ENCODE peak calls at places on chromosomes 13 and 19, in nine cellular contexts. One of them, this sample, is unnamed.

GRCh38 chr19:48754950-48755645 is at the start of gene FGF21:
- DNase-seq in pancreas: no peak
- DNase-seq in GM20000: no peak
- DNase-seq in thyroid gland: no peak
- DNase-seq in right lobe of liver: peak
- DNase-seq in upper lobe of right lung: no peak
- DNase-seq in cardiac muscle cell: no peak
- DNase-seq in neural crest cell: no peak
- DNase-seq in tibial nerve: no peak
- DNase-seq in this sample: no peak

GRCh38 chr13:103188688-103189326 is 122.6 kb upstream of the SLC10A2 start:
- DNase-seq in pancreas: no peak
- DNase-seq in GM20000: peak
- DNase-seq in thyroid gland: no peak
- DNase-seq in right lobe of liver: no peak
- DNase-seq in upper lobe of right lung: no peak
- DNase-seq in cardiac muscle cell: peak
- DNase-seq in neural crest cell: no peak
- DNase-seq in tibial nerve: no peak
- DNase-seq in this sample: no peak

GRCh38 chr19:4423727-4424126 is 21.3 kb downstream of the CHAF1A start:
- DNase-seq in pancreas: no peak
- DNase-seq in GM20000: no peak
- DNase-seq in thyroid gland: no peak
- DNase-seq in right lobe of liver: no peak
- DNase-seq in upper lobe of right lung: no peak
- DNase-seq in cardiac muscle cell: no peak
- DNase-seq in neural crest cell: no peak
- DNase-seq in tibial nerve: no peak
- DNase-seq in this sample: no peak

GRCh38 chr13:76350399-76350798 is 535.8 kb downstream of the KCTD12 start:
- DNase-seq in pancreas: no peak
- DNase-seq in GM20000: no peak
- DNase-seq in thyroid gland: no peak
- DNase-seq in right lobe of liver: no peak
- DNase-seq in upper lobe of right lung: no peak
- DNase-seq in cardiac muscle cell: no peak
- DNase-seq in neural crest cell: no peak
- DNase-seq in tibial nerve: no peak
- DNase-seq in this sample: no peak

GRCh38 chr13:105598551-105598950 is 936.9 kb downstream of the EFNB2 start:
- DNase-seq in pancreas: no peak
- DNase-seq in GM20000: no peak
- DNase-seq in thyroid gland: no peak
- DNase-seq in right lobe of liver: no peak
- DNase-seq in upper lobe of right lung: no peak
- DNase-seq in cardiac muscle cell: no peak
- DNase-seq in neural crest cell: no peak
- DNase-seq in tibial nerve: no peak
- DNase-seq in this sample: no peak

GRCh38 chr19:50909240-50910070 is 1.7 kb downstream of the KLK4 start:
- DNase-seq in pancreas: peak
- DNase-seq in GM20000: peak
- DNase-seq in thyroid gland: peak
- DNase-seq in right lobe of liver: peak
- DNase-seq in upper lobe of right lung: no peak
- DNase-seq in cardiac muscle cell: peak
- DNase-seq in neural crest cell: peak
- DNase-seq in tibial nerve: peak
- DNase-seq in this sample: peak

GRCh38 chr19:18906605-18907519 is 10.9 kb upstream of the CERS1 start:
- DNase-seq in pancreas: no peak
- DNase-seq in GM20000: no peak
- DNase-seq in thyroid gland: no peak
- DNase-seq in right lobe of liver: no peak
- DNase-seq in upper lobe of right lung: peak
- DNase-seq in cardiac muscle cell: no peak
- DNase-seq in neural crest cell: no peak
- DNase-seq in tibial nerve: no peak
- DNase-seq in this sample: no peak

GRCh38 chr19:14412436-14413071 is 6.6 kb downstream of the DDX39A start:
- DNase-seq in pancreas: no peak
- DNase-seq in GM20000: no peak
- DNase-seq in thyroid gland: no peak
- DNase-seq in right lobe of liver: no peak
- DNase-seq in upper lobe of right lung: no peak
- DNase-seq in cardiac muscle cell: no peak
- DNase-seq in neural crest cell: no peak
- DNase-seq in tibial nerve: no peak
- DNase-seq in this sample: no peak

GRCh38 chr19:16266586-16266942 is 58.1 kb upstream of the KLF2 start:
- DNase-seq in pancreas: no peak
- DNase-seq in GM20000: no peak
- DNase-seq in thyroid gland: no peak
- DNase-seq in right lobe of liver: no peak
- DNase-seq in upper lobe of right lung: no peak
- DNase-seq in cardiac muscle cell: no peak
- DNase-seq in neural crest cell: no peak
- DNase-seq in tibial nerve: no peak
- DNase-seq in this sample: no peak

GRCh38 chr13:81480634-81481033 is 1139.7 kb upstream of the SPRY2 start:
- DNase-seq in pancreas: no peak
- DNase-seq in GM20000: no peak
- DNase-seq in thyroid gland: no peak
- DNase-seq in right lobe of liver: no peak
- DNase-seq in upper lobe of right lung: no peak
- DNase-seq in cardiac muscle cell: peak
- DNase-seq in neural crest cell: no peak
- DNase-seq in tibial nerve: no peak
- DNase-seq in this sample: no peak

GRCh38 chr19:39599116-39599515 is 3.2 kb upstream of the LGALS13 start:
- DNase-seq in pancreas: no peak
- DNase-seq in GM20000: peak
- DNase-seq in thyroid gland: peak
- DNase-seq in right lobe of liver: no peak
- DNase-seq in upper lobe of right lung: no peak
- DNase-seq in cardiac muscle cell: peak
- DNase-seq in neural crest cell: peak
- DNase-seq in tibial nerve: no peak
- DNase-seq in this sample: no peak

GRCh38 chr13:92488249-92488845 is 738.3 kb upstream of the GPC6 start:
- DNase-seq in pancreas: no peak
- DNase-seq in GM20000: no peak
- DNase-seq in thyroid gland: no peak
- DNase-seq in right lobe of liver: no peak
- DNase-seq in upper lobe of right lung: no peak
- DNase-seq in cardiac muscle cell: no peak
- DNase-seq in neural crest cell: no peak
- DNase-seq in tibial nerve: no peak
- DNase-seq in this sample: no peak

GRCh38 chr19:48283908-48284307 is 14.0 kb downstream of the ZNF114 start:
- DNase-seq in pancreas: no peak
- DNase-seq in GM20000: no peak
- DNase-seq in thyroid gland: no peak
- DNase-seq in right lobe of liver: no peak
- DNase-seq in upper lobe of right lung: no peak
- DNase-seq in cardiac muscle cell: no peak
- DNase-seq in neural crest cell: no peak
- DNase-seq in tibial nerve: no peak
- DNase-seq in this sample: no peak

GRCh38 chr13:110073982-110074381 is 233.0 kb downstream of the COL4A1 start:
- DNase-seq in pancreas: no peak
- DNase-seq in GM20000: no peak
- DNase-seq in thyroid gland: no peak
- DNase-seq in right lobe of liver: no peak
- DNase-seq in upper lobe of right lung: no peak
- DNase-seq in cardiac muscle cell: no peak
- DNase-seq in neural crest cell: no peak
- DNase-seq in tibial nerve: no peak
- DNase-seq in this sample: no peak

GRCh38 chr19:44770550-44771257 is 7.0 kb upstream of the CBLC start:
- DNase-seq in pancreas: peak
- DNase-seq in GM20000: peak
- DNase-seq in thyroid gland: peak
- DNase-seq in right lobe of liver: peak
- DNase-seq in upper lobe of right lung: peak
- DNase-seq in cardiac muscle cell: peak
- DNase-seq in neural crest cell: peak
- DNase-seq in tibial nerve: peak
- DNase-seq in this sample: peak

GRCh38 chr13:111117961-111118360 is 2.9 kb downstream of the ARHGEF7 start:
- DNase-seq in pancreas: no peak
- DNase-seq in GM20000: no peak
- DNase-seq in thyroid gland: no peak
- DNase-seq in right lobe of liver: no peak
- DNase-seq in upper lobe of right lung: no peak
- DNase-seq in cardiac muscle cell: no peak
- DNase-seq in neural crest cell: no peak
- DNase-seq in tibial nerve: no peak
- DNase-seq in this sample: peak

DNA sequence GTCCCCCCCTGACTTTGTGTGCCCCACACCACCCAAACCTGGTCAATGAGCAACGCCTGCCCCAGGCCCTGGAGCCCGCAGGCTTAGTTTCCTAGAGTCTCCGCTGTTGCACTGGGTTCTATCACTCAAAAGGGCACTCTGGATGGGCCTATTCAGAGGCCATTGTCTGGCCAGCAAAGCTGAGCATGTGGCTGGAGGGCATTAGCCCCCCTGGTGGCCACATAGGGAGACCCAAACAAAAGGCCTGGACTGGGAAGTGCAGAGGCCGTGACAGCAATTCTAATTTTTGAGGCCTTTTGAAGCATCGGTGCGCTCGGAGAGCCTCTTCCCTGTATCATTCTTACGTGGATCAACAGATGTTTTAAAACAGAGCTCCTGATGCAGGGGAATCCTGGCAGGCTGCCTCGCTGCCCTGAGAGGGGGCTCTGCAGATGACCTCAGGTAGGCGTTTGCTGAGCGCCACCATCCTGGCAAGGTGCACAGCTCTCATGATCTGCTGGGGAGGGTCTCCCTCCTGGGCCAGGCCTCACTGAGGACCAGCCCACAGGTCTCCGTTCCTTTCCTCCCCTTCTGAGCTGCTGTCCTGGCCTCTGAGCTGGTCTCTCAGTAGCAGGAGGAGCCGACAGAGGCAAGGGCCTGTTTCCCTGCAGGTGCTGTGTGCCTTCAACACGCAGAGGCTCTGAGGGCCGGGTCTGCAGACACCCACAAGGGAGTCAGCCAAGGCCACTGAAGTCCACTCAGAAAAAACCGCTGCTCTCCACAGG is 190.5 kb downstream of the URI1 start:
- DNase-seq in pancreas: no peak
- DNase-seq in GM20000: no peak
- DNase-seq in thyroid gland: no peak
- DNase-seq in right lobe of liver: no peak
- DNase-seq in upper lobe of right lung: peak
- DNase-seq in cardiac muscle cell: no peak
- DNase-seq in neural crest cell: peak
- DNase-seq in tibial nerve: no peak
- DNase-seq in this sample: no peak
- TF ChIP-seq CTCF in pancreas: no peak
- TF ChIP-seq CTCF in GM20000: no peak
- TF ChIP-seq CTCF in thyroid gland: no peak
- TF ChIP-seq CTCF in right lobe of liver: no peak
- TF ChIP-seq CTCF in upper lobe of right lung: no peak
- TF ChIP-seq CTCF in cardiac muscle cell: no peak
- TF ChIP-seq CTCF in neural crest cell: no peak
- TF ChIP-seq CTCF in tibial nerve: no peak
- TF ChIP-seq CTCF in this sample: peak

GRCh38 chr13:41222259-41222852 is 28.0 kb upstream of the KBTBD7 start:
- DNase-seq in pancreas: peak
- DNase-seq in GM20000: peak
- DNase-seq in thyroid gland: peak
- DNase-seq in right lobe of liver: no peak
- DNase-seq in upper lobe of right lung: no peak
- DNase-seq in cardiac muscle cell: peak
- DNase-seq in neural crest cell: peak
- DNase-seq in tibial nerve: no peak
- DNase-seq in this sample: peak
- TF ChIP-seq CTCF in pancreas: peak
- TF ChIP-seq CTCF in GM20000: peak
- TF ChIP-seq CTCF in thyroid gland: peak
- TF ChIP-seq CTCF in right lobe of liver: peak
- TF ChIP-seq CTCF in upper lobe of right lung: peak
- TF ChIP-seq CTCF in cardiac muscle cell: peak
- TF ChIP-seq CTCF in neural crest cell: peak
- TF ChIP-seq CTCF in tibial nerve: peak
- TF ChIP-seq CTCF in this sample: peak

DNA sequence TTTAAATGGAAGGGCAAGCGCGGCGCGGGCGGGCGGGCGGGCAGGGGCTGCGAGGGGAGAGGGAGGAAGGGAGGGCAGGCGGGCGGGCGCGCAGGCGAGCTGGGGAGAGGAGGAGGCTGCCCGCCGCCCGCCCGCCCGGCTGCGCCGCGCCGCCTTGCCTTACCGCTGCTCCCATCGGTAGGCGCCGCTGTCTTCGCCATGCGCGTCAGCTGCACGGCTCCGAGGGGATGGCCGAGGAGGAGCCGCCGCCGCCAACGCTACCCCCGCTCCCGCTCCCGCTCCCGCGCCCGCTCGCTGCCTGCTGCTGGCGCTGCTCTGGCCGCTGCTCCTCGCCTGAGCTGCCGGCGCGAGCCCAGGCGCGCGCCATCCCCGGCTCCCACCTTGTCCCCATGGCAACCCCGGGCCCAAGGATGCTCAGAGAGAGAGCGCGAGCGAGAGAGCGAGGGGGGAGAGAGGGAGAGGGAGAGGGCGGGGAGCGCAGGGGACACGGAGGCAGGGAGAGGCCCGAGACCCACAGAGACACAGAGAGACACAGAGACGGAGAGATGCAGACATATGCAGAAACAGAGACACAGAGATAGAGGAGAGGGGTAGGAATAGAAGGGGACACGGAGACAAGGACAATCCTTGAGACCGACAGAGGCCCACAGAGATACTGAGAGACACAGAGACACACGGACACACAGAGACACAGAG is 40.3 kb downstream of the DEDD2 start:
- DNase-seq in pancreas: peak
- DNase-seq in GM20000: peak
- DNase-seq in thyroid gland: peak
- DNase-seq in right lobe of liver: peak
- DNase-seq in upper lobe of right lung: peak
- DNase-seq in cardiac muscle cell: peak
- DNase-seq in neural crest cell: peak
- DNase-seq in tibial nerve: peak
- DNase-seq in this sample: peak
- TF ChIP-seq CTCF in pancreas: peak
- TF ChIP-seq CTCF in GM20000: peak
- TF ChIP-seq CTCF in thyroid gland: peak
- TF ChIP-seq CTCF in right lobe of liver: peak
- TF ChIP-seq CTCF in upper lobe of right lung: peak
- TF ChIP-seq CTCF in cardiac muscle cell: peak
- TF ChIP-seq CTCF in neural crest cell: peak
- TF ChIP-seq CTCF in tibial nerve: peak
- TF ChIP-seq CTCF in this sample: no peak

DNA sequence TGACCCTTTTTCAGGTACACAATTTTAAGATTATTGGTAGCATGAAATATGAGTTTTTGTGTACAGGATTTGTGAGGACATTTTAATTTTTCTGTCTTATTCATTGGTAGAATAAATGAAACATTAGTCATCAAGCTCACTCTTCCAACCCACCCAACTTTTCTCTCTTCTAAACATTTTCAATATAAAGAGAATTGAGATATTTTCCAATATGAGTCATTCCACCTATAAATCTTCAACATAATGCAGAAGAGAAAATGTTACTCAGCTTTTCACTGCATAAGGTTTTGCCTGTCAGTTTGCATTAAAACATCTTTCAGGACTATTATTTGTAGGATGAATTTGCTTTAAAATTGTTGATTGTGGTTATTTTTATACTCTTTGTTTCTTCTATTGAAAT is 330.7 kb downstream of the PCDH20 start:
- DNase-seq in pancreas: no peak
- DNase-seq in GM20000: no peak
- DNase-seq in thyroid gland: no peak
- DNase-seq in right lobe of liver: no peak
- DNase-seq in upper lobe of right lung: no peak
- DNase-seq in cardiac muscle cell: no peak
- DNase-seq in neural crest cell: no peak
- DNase-seq in tibial nerve: no peak
- DNase-seq in this sample: no peak
- TF ChIP-seq CTCF in pancreas: no peak
- TF ChIP-seq CTCF in GM20000: no peak
- TF ChIP-seq CTCF in thyroid gland: no peak
- TF ChIP-seq CTCF in right lobe of liver: no peak
- TF ChIP-seq CTCF in upper lobe of right lung: no peak
- TF ChIP-seq CTCF in cardiac muscle cell: no peak
- TF ChIP-seq CTCF in neural crest cell: no peak
- TF ChIP-seq CTCF in tibial nerve: no peak
- TF ChIP-seq CTCF in this sample: no peak